ENCODE peak calls at places on chromosomes 13 and 19, in five cellular contexts. H, T, Q, R and C are unnamed samples.

GRCh38 chr13:22455036-22455435 is 725.7 kb upstream of the SGCG start:
- DNase-seq in H (no peak), T (no peak), Q (no peak), R (no peak), C (no peak)

GRCh38 chr13:102033316-102033715 is 368.5 kb downstream of the FGF14 start:
- DNase-seq in H (no peak), T (no peak), Q (no peak), R (no peak), C (no peak)

GRCh38 chr19:10761443-10762242 is 43.8 kb downstream of the DNM2 start:
- DNase-seq in H (no peak), T (no peak), Q (no peak), R (no peak), C (no peak)

GRCh38 chr19:17855333-17856152 is 4.2 kb upstream of the RPL18A start:
- DNase-seq in H (no peak), T (peak; percentile 78), Q (peak; percentile 97), R (peak; percentile 69), C (peak; percentile 74)

GRCh38 chr13:72397265-72397664 is 330.2 kb downstream of the MZT1 start:
- DNase-seq in H (no peak), T (no peak), Q (no peak), R (no peak), C (no peak)

GRCh38 chr19:3064011-3064330 is 1.7 kb upstream of the TLE5 start:
- DNase-seq in H (no peak), T (no peak), Q (no peak), R (no peak), C (no peak)

GRCh38 chr19:10262771-10263170 is 8.1 kb upstream of the ICAM1 start:
- DNase-seq in H (no peak), T (no peak), Q (no peak), R (no peak), C (no peak)

GRCh38 chr13:25225970-25226369 is 53.9 kb upstream of the AMER2 start:
- DNase-seq in H (no peak), T (no peak), Q (no peak), R (no peak), C (no peak)

GRCh38 chr19:16252459-16253205 is 54.9 kb downstream of the AP1M1 start:
- DNase-seq in H (no peak), T (no peak), Q (no peak), R (no peak), C (no peak)

GRCh38 chr13:38417727-38418126 is 68.1 kb downstream of the UFM1 start:
- DNase-seq in H (no peak), T (no peak), Q (peak; percentile 3), R (peak; percentile 44), C (peak; percentile 60)

GRCh38 chr19:13964776-13965175 is 12.5 kb downstream of the DCAF15 start:
- DNase-seq in H (no peak), T (no peak), Q (no peak), R (no peak), C (no peak)

GRCh38 chr19:2536461-2536860 is 60.5 kb downstream of the GADD45B start:
- DNase-seq in H (no peak), T (no peak), Q (no peak), R (no peak), C (peak; percentile 9)

GRCh38 chr13:100584901-100585300 is 3.7 kb downstream of the GGACT start:
- DNase-seq in H (no peak), T (no peak), Q (peak; percentile 12), R (no peak), C (no peak)

GRCh38 chr13:33017410-33017929 is 1.2 kb downstream of the KL start:
- DNase-seq in H (no peak), T (no peak), Q (peak; percentile 31), R (peak; percentile 85), C (peak; percentile 43)

GRCh38 chr13:31115616-31116015 is 46.1 kb downstream of the HSPH1 start:
- DNase-seq in H (no peak), T (no peak), Q (no peak), R (no peak), C (no peak)

GRCh38 chr19:1864480-1865171 is 1.2 kb upstream of the KLF16 start:
- DNase-seq in H (no peak), T (peak; percentile 74), Q (peak; percentile 81), R (peak; percentile 66), C (peak; percentile 52)

GRCh38 chr19:36573948-36574726 is 1.0 kb upstream of the ZNF529 start:
- DNase-seq in H (no peak), T (no peak), Q (no peak), R (peak; percentile 19), C (no peak)

GRCh38 chr19:11373166-11373884 is 1.1 kb upstream of the SWSAP1 start:
- DNase-seq in H (no peak), T (peak; percentile 76), Q (no peak), R (no peak), C (no peak)

GRCh38 chr19:29586401-29586800 is 19.7 kb upstream of the POP4 start:
- DNase-seq in H (no peak), T (no peak), Q (no peak), R (no peak), C (no peak)

GRCh38 chr13:23610187-23610576 is 40.0 kb downstream of the TNFRSF19 start:
- DNase-seq in H (no peak), T (no peak), Q (no peak), R (no peak), C (no peak)

GRCh38 chr19:29878973-29879654 is 62.9 kb upstream of the URI1 start:
- DNase-seq in H (no peak), T (no peak), Q (no peak), R (peak; percentile 30), C (peak; percentile 17)

GRCh38 chr13:29810145-29810742 is 40.2 kb downstream of the UBL3 start:
- DNase-seq in H (no peak), T (no peak), Q (no peak), R (no peak), C (no peak)

GRCh38 chr13:99590519-99591011 is 89.3 kb downstream of the TM9SF2 start:
- DNase-seq in H (peak; percentile 11), T (no peak), Q (no peak), R (no peak), C (no peak)

GRCh38 chr19:31902821-31903220 is 442.6 kb upstream of the ZNF507 start:
- DNase-seq in H (no peak), T (no peak), Q (no peak), R (no peak), C (no peak)

GRCh38 chr19:14030997-14031718 is 404 bp upstream of the IL27RA start:
- DNase-seq in H (no peak), T (no peak), Q (no peak), R (no peak), C (no peak)

GRCh38 chr19:37218592-37218935 is 550 bp downstream of the ZNF383 start:
- DNase-seq in H (no peak), T (no peak), Q (peak; percentile 20), R (no peak), C (no peak)

GRCh38 chr19:7867092-7867844 is 6.9 kb downstream of the PRR36 start:
- DNase-seq in H (no peak), T (no peak), Q (no peak), R (no peak), C (no peak)

GRCh38 chr13:105936816-105937215 is 598.6 kb downstream of the EFNB2 start:
- DNase-seq in H (no peak), T (no peak), Q (no peak), R (no peak), C (no peak)

GRCh38 chr19:3405261-3405653 is 38.9 kb downstream of the NFIC start:
- DNase-seq in H (no peak), T (no peak), Q (no peak), R (no peak), C (no peak)

GRCh38 chr13:109859216-109859835 is 72.9 kb upstream of the IRS2 start:
- DNase-seq in H (no peak), T (no peak), Q (no peak), R (no peak), C (no peak)

GRCh38 chr13:49629196-49629938 is 1.1 kb downstream of the ARL11 start:
- DNase-seq in H (no peak), T (no peak), Q (no peak), R (no peak), C (no peak)

GRCh38 chr19:35262101-35262761 is 6.5 kb upstream of the USF2 start:
- DNase-seq in H (no peak), T (no peak), Q (no peak), R (no peak), C (peak; percentile 28)

GRCh38 chr13:66234159-66234558 is 996.0 kb downstream of the PCDH9 start:
- DNase-seq in H (no peak), T (no peak), Q (no peak), R (no peak), C (no peak)

GRCh38 chr13:65836066-65836465 is 1394.1 kb downstream of the PCDH9 start:
- DNase-seq in H (no peak), T (no peak), Q (no peak), R (no peak), C (no peak)

GRCh38 chr19:13795595-13796300 is 505 bp downstream of the ZSWIM4 start:
- DNase-seq in H (no peak), T (no peak), Q (no peak), R (peak; percentile 26), C (no peak)

GRCh38 chr13:108777421-108778420 is 148.3 kb downstream of the MYO16 start:
- DNase-seq in H (peak; percentile 21), T (peak; percentile 23), Q (no peak), R (no peak), C (no peak)